ENCODE peak calls at places on chromosome 4, in four cellular contexts. Y, S, I and K are unnamed samples.

GRCh38 chr4:7876096-7876993 is 63.3 kb downstream of the AFAP1 start:
- DNase-seq in Y (no peak), S (no peak), I (no peak), K (no peak)

GRCh38 chr4:15376594-15376993 is 51.2 kb upstream of the C1QTNF7 start:
- DNase-seq in Y (peak; percentile 74), S (no peak), I (no peak), K (no peak)

GRCh38 chr4:8439914-8440490 is 521 bp downstream of the ACOX3 start:
- DNase-seq in Y (no peak), S (no peak), I (no peak), K (no peak)

GRCh38 chr4:85952518-85952917 is 407.3 kb downstream of the MAPK10 start:
- DNase-seq in Y (peak; percentile 48), S (no peak), I (no peak), K (no peak)

GRCh38 chr4:80361329-80361900 is 25.9 kb downstream of the CFAP299 start:
- DNase-seq in Y (peak; percentile 44), S (peak; percentile 49), I (no peak), K (peak; percentile 29)

GRCh38 chr4:15577508-15577907 is 77.6 kb downstream of the FBXL5 start:
- DNase-seq in Y (no peak), S (no peak), I (no peak), K (no peak)

GRCh38 chr4:3819210-3819919 is 53.2 kb downstream of the ADRA2C start:
- DNase-seq in Y (no peak), S (no peak), I (no peak), K (no peak)

GRCh38 chr4:1574601-1575417 is 109.3 kb downstream of the FAM53A start:
- DNase-seq in Y (no peak), S (no peak), I (no peak), K (no peak)

GRCh38 chr4:87506974-87507701 is 22.0 kb downstream of the SPARCL1 start:
- DNase-seq in Y (peak; percentile 62), S (no peak), I (no peak), K (no peak)

GRCh38 chr4:123299212-123299651 is 97.4 kb upstream of the SPRY1 start:
- DNase-seq in Y (peak; percentile 84), S (no peak), I (no peak), K (no peak)

GRCh38 chr4:122533841-122534240 is 77.3 kb upstream of the IL2 start:
- DNase-seq in Y (no peak), S (no peak), I (no peak), K (no peak)

GRCh38 chr4:170589597-170590191 is 499.9 kb upstream of the AADAT start:
- DNase-seq in Y (peak; percentile 79), S (peak; percentile 56), I (no peak), K (peak; percentile 51)

GRCh38 chr4:184267206-184267608 is 49.5 kb upstream of the ENPP6 start:
- DNase-seq in Y (no peak), S (peak; percentile 53), I (no peak), K (no peak)

GRCh38 chr4:184263461-184263860 is 45.8 kb upstream of the ENPP6 start:
- DNase-seq in Y (no peak), S (no peak), I (no peak), K (no peak)

GRCh38 chr4:184263910-184264732 is 46.4 kb upstream of the ENPP6 start:
- DNase-seq in Y (peak; percentile 91), S (peak; percentile 98), I (peak; percentile 98), K (peak; percentile 96)

GRCh38 chr4:184267673-184268573 is 50.2 kb upstream of the ENPP6 start:
- DNase-seq in Y (peak; percentile 83), S (peak; percentile 96), I (peak; percentile 87), K (peak; percentile 73)

DNA sequence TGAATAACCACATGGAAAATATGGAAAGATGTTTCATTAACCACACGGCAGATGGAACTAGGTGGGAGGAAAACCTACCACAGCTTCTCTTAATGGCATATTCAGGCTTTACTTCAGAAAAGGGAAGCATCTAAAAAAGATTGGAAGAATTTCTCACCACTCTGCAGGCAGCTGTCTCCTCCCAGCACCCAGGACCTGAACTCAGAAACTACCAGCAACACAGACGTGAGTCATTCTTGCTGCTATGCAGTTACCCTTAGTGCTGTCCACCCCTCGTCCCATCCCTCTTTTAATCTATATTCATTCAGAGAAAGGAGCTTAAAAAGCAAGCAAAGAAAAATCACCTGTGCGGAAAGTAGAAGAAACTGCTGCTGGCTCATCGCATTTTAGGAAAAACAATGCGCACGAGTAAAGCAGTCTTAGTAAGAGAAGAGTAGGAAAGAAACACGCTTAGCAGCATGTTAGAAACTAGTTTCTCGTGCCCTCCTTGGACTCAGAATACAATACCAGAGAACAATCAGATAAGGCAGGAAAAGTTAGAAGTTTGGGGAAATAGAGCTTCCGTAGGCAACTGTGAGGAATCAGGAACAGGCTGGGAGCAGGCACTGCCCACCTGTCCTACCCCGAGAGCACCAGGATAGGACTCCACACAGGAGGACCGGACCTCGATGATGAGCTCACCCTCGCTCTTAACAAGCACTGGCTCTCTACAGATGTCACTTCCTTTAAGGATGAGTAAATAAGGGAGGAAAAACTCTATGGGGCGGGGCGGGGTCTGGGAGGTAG is 48.1 kb upstream of the ENPP6 start:
- DNase-seq in Y (peak; percentile 37), S (peak; percentile 86), I (peak; percentile 69), K (no peak)
- H3K4me3 ChIP-seq in Y (no peak overlapping the region), S (peak overlapping the region; percentile 72), I (no peak overlapping the region), K (no peak overlapping the region)

GRCh38 chr4:107213880-107214279 is 177.8 kb upstream of the DKK2 start:
- DNase-seq in Y (no peak), S (no peak), I (no peak), K (no peak)

GRCh38 chr4:107212565-107212964 is 176.5 kb upstream of the DKK2 start:
- DNase-seq in Y (no peak), S (no peak), I (no peak), K (no peak)

GRCh38 chr4:107213410-107213809 is 177.3 kb upstream of the DKK2 start:
- DNase-seq in Y (no peak), S (no peak), I (no peak), K (no peak)

GRCh38 chr4:107215222-107215621 is 179.1 kb upstream of the DKK2 start:
- DNase-seq in Y (no peak), S (no peak), I (no peak), K (no peak)

DNA sequence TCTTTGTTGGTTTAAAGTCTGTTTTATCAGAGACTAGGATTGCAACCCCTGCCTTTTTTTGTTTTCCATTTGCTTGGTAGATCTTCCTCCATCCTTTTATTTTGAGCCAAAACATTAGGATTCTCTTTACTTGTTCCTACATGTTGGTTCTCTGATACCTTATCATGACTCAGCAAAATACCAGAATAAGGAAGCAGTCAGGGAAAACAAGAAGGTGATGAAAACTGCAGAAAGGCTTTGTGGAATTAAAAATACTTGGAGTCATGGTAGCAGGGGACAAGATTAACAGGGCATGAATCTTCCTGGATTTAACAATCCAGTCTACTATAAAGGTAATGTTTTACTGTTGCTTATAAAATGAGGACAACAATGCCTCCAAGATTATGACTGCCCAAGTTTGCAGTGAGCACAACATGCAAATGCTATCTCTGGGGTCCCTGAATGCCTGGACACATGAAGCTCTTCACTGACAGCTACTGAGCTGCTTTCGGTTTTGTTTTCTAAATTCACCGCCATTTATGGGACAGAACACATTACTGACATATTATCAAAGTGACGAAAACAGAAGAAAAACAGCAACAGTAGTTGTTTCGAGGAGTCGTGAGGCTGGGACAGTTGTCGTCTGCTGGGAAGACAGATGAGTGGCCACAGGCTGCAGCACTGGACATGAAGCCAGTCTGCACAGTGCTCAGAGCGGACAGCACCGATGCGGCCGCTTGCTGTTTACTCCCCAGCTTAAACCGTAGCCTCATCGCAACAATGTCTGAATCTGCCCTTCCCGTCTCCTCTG is 174.5 kb upstream of the DKK2 start:
- DNase-seq in Y (peak; percentile 78), S (peak; percentile 32), I (no peak), K (no peak)
- H3K4me3 ChIP-seq in Y (no peak overlapping the region), S (no peak overlapping the region), I (peak overlapping the region; percentile 31), K (no peak overlapping the region)

DNA sequence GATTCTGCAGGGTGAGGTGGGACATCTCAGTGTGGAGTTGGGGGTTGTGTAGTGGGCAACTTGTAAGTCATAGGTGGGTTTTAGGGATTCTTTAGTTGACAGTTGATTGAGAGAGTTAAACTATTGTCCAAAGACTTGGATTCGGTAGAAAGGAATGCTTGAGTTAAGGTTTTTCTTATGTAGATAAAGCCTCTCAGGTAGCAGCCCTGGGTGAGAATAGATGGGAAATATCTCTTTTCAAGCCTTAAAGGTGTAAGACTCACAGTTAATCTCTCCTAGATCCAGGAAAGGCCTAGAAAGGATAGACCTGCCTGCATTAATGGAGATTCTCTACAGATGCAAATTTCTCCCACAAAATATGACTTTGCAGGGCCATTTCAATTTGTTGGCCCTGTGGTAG is 108.4 kb downstream of the ARSJ start:
- DNase-seq in Y (no peak), S (no peak), I (no peak), K (no peak)
- H3K4me3 ChIP-seq in Y (no peak overlapping the region), S (no peak overlapping the region), I (no peak overlapping the region), K (no peak overlapping the region)

DNA sequence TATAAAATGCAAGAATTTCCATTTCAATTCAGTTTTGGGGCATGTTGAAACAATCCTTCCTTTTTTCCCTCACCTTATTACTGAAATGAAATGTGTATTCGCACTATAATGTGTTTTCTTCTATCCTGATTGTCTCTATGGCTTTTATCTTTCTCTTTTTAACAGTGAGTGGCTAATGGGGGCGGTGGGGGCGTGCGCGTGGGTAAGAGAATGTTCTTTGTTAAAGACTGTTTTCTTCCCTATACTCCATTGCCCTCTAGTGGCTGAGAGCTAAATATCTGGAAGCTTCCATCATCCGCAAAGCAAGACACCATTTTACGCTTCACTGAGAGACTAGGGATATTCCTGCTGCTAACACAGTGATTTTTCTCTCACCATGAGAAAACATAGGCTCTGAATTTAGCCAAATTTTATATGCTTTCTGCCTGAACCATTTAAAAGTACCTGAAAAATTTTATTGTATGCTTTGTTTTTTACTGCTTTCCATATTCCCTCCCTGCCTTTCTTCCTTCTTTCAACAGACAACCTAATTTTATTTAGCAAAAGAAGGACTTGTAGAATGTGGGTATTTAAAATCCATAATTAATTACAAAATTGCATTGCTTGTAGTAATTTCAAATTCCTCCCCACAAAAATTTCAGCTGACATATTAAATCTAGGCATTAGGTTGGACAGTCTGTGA is 194.0 kb downstream of the GASK1B start:
- DNase-seq in Y (peak; percentile 68), S (peak; percentile 70), I (peak; percentile 61), K (peak; percentile 63)
- H3K4me3 ChIP-seq in Y (no peak overlapping the region), S (no peak overlapping the region), I (no peak overlapping the region), K (no peak overlapping the region)

GRCh38 chr4:118848901-118849300 is 13.0 kb upstream of the SEC24D start:
- DNase-seq in Y (no peak), S (no peak), I (no peak), K (no peak)

GRCh38 chr4:118846981-118847380 is 11.1 kb upstream of the SEC24D start:
- DNase-seq in Y (no peak), S (no peak), I (no peak), K (no peak)

GRCh38 chr4:118848242-118848641 is 12.3 kb upstream of the SEC24D start:
- DNase-seq in Y (no peak), S (no peak), I (no peak), K (no peak)

GRCh38 chr4:118850813-118851173 is 14.9 kb upstream of the SEC24D start:
- DNase-seq in Y (peak; percentile 5), S (no peak), I (no peak), K (no peak)

GRCh38 chr4:118849867-118850812 is 14.2 kb upstream of the SEC24D start:
- DNase-seq in Y (peak; percentile 33), S (peak; percentile 84), I (peak; percentile 59), K (no peak)
- H3K4me3 ChIP-seq in Y (peak overlapping the region; percentile 36), S (peak overlapping the region; percentile 77), I (peak overlapping the region; percentile 51), K (peak overlapping the region; percentile 25)

DNA sequence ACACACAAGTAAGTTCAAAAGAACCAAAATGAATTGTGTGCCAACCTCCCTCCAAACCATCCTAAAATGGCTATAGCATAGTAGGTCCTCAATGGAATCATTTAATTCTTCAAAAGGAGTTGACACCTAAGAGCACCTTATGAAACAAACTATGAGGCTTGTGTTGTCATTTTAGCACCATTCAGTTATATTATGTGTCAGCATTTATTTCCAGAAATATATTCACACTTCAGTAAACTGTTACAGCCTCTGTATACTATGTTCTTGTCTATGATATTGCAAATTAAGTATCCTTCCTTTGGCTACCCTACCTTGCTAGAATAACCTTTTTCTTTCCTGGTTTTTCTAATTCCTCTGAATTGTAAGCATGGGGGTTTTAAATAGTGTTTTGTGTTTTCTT is 18.2 kb downstream of the GABRA4 start:
- DNase-seq in Y (no peak), S (no peak), I (no peak), K (no peak)
- H3K4me3 ChIP-seq in Y (no peak overlapping the region), S (peak overlapping the region; percentile 9), I (no peak overlapping the region), K (no peak overlapping the region)